ENCODE peak calls at places on chromosomes 13 and 19, in eight cellular contexts. Z is IMR-90, S is hepatocyte, L is astrocyte, F is osteoblast, M is keratinocyte, B is SK-N-SH, A is mammary epithelial cell. E is an unnamed sample. For H3K4me1, the result is how much of the 10 kb centered on the place peaks cover.

GRCh38 chr19:47253467-47253881 is 2.9 kb upstream of the CCDC9 start:
- DNase-seq in S (peak), L (peak), B (no peak), M (no peak), A (peak), Z (peak), F (peak), E (peak)

GRCh38 chr13:79604752-79605151 is 123.8 kb downstream of the NDFIP2 start:
- DNase-seq in A (peak), Z (no peak), L (no peak), M (no peak), B (no peak), S (no peak), F (no peak), E (no peak)

GRCh38 chr13:95710313-95710712 is 33.4 kb downstream of the DNAJC3 start:
- DNase-seq in Z (peak), F (no peak), S (no peak), M (peak), L (peak), A (peak), B (no peak), E (peak)

GRCh38 chr19:48695743-48696352 is at the start of gene FUT2:
- DNase-seq in F (peak), S (peak), Z (no peak), L (no peak), B (no peak), M (no peak), A (no peak), E (no peak)

GRCh38 chr13:51158365-51158764 is 47.3 kb upstream of the C13orf42 start:
- DNase-seq in B (peak), L (no peak), A (no peak), Z (no peak), F (no peak), M (no peak), S (no peak), E (no peak)

GRCh38 chr13:42803563-42804212 is 22.3 kb downstream of the FAM216B start:
- DNase-seq in A (no peak), Z (peak), B (no peak), L (no peak), S (no peak), F (no peak), M (no peak), E (no peak)

GRCh38 chr19:44764975-44765948 is 12.4 kb upstream of the CBLC start:
- DNase-seq in Z (no peak), M (no peak), S (peak), L (no peak), F (peak), A (no peak), B (no peak), E (no peak)

GRCh38 chr13:97757807-97758206 is 195.7 kb upstream of the IPO5 start:
- DNase-seq in B (no peak), S (no peak), F (no peak), Z (no peak), M (no peak), A (no peak), L (no peak), E (peak)

GRCh38 chr19:23056516-23056915 is 53.5 kb upstream of the ZNF728 start:
- DNase-seq in S (no peak), A (no peak), L (no peak), B (no peak), F (no peak), M (no peak), Z (no peak), E (no peak)

GRCh38 chr13:99103536-99103935 is 97.1 kb upstream of the UBAC2 start:
- DNase-seq in L (no peak), S (no peak), A (no peak), B (peak), M (no peak), F (no peak), Z (no peak), E (no peak)

GRCh38 chr13:110126391-110126961 is 180.5 kb downstream of the COL4A1 start:
- DNase-seq in L (peak), F (peak), M (peak), Z (peak), B (no peak), A (peak), S (peak), E (peak)

GRCh38 chr13:72403396-72404010 is 323.9 kb downstream of the MZT1 start:
- DNase-seq in F (no peak), A (peak), B (no peak), Z (no peak), M (no peak), S (no peak), L (peak), E (no peak)

GRCh38 chr19:36851898-36852297 is 1.2 kb downstream of the ZNF345 start:
- DNase-seq in M (no peak), S (no peak), B (no peak), F (no peak), A (no peak), Z (no peak), L (no peak), E (no peak)

DNA sequence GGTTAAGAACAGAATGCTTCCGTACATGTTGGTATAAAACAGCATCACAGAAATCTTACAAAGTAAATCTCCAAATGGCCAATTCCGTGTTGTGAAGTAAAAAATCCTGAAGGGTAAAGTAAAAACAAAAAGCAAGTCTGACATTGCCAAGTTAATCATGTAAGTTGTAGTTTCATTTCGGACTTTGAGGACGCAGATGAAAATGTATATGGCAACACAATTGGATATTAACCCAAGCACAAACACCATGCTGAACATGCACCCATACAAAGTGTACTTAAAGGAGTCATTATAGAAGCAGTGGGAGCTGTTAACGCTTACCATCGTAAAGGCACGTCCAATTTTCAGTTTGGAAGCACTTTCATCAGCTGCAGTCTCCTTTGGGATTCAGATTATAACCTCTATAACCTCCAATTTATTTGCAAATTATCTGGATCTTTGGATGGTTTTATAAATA is 785 bp downstream of the LPAR6 start:
- DNase-seq in M (no peak), A (peak), S (peak), F (no peak), Z (peak), L (no peak), B (no peak), E (peak)
- H2AFZ ChIP-seq in M (no peak), A (peak), S (peak), F (peak), Z (no peak), L (peak), B (no peak), E (no peak)

GRCh38 chr19:42120276-42121010 is 11.8 kb downstream of the POU2F2 start:
- DNase-seq in Z (no peak), F (no peak), L (no peak), B (no peak), M (no peak), S (no peak), A (no peak), E (no peak)
- H3K4me1 ChIP-seq in Z (under half), F (under half), L (under half), B (under half), M (under half), S (under half), A (under half), E (under half)

GRCh38 chr13:94416454-94417080 is 62.9 kb downstream of the DCT start:
- DNase-seq in M (no peak), A (peak), Z (peak), F (no peak), B (peak), L (peak), S (peak), E (peak)
- TF ChIP-seq CTCF in M (peak), A (peak), Z (peak), F (peak), B (peak), L (peak), S (peak), E (no peak)

DNA sequence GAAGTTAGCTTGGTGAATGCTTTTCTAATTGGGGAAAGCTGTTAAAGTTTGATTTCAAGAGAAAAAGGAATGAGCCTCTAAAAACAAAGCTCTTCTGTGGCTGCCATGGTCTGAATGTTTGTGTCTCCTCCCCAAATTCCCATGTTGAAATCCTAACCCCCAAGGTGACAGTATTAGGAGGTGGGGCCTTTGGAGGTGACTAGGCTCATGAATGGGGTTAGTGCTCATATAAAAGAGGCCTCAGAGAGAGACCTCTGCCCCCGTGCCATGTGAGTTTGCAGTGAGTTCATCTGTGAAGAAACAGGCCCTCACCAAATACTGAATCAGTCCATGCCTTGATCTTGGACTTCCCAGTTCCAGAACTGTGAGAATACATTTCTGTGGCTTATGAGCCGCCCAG is 56.5 kb downstream of the ARHGEF7 start:
- DNase-seq in F (no peak), A (peak), Z (peak), S (no peak), B (no peak), M (no peak), L (no peak), E (no peak)
- H2AFZ ChIP-seq in F (no peak), A (no peak), Z (no peak), S (no peak), B (no peak), M (no peak), L (no peak), E (no peak)

GRCh38 chr19:43308244-43308815 is 39.0 kb upstream of the PSG9 start:
- DNase-seq in Z (no peak), B (no peak), S (no peak), M (no peak), A (no peak), L (no peak), F (no peak), E (no peak)

GRCh38 chr19:43313711-43314495 is 39.6 kb upstream of the CD177 start:
- DNase-seq in B (no peak), Z (no peak), S (no peak), F (no peak), L (no peak), M (no peak), A (no peak), E (no peak)

GRCh38 chr19:43311706-43312105 is 41.8 kb upstream of the CD177 start:
- DNase-seq in L (no peak), M (no peak), F (no peak), B (no peak), A (no peak), S (no peak), Z (no peak), E (no peak)

GRCh38 chr19:43311256-43311655 is 41.9 kb upstream of the PSG9 start:
- DNase-seq in L (no peak), Z (no peak), F (no peak), S (no peak), M (no peak), B (no peak), A (no peak), E (no peak)

DNA sequence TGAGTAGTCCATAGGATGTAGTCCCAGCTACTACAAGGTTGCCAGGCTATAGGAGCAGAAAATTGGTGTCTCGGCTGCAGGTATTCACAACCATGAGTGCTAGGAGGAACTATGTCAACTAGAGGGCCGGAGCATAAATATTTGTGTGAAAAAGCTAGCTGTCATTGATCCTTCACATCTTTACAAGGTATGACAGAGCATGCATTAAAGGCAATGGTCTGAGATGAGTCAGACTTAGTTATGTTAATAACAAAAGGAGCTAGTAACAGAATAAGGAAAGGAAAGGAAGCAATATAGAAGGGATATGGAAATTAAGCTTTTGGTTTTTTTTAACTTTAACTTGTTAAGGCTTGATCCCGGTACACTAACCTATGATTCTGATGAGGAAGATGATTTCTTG is 40.9 kb upstream of the PSG9 start:
- DNase-seq in A (peak), M (no peak), Z (no peak), S (no peak), F (no peak), B (no peak), L (no peak), E (no peak)
- H3K4me1 ChIP-seq in A (under half), M (under half), Z (under half), S (under half), F (under half), B (under half), L (under half), E (under half)

GRCh38 chr19:1261512-1261862 is 7.6 kb upstream of the CIRBP start:
- DNase-seq in Z (no peak), S (no peak), M (no peak), F (no peak), L (no peak), B (no peak), A (no peak), E (no peak)
- TF ChIP-seq CTCF in Z (peak), S (peak), M (no peak), F (peak), L (peak), B (peak), A (peak), E (no peak)

GRCh38 chr13:113951246-113951999 is 22.5 kb downstream of the C13orf46 start:
- DNase-seq in A (peak), Z (peak), S (peak), L (no peak), F (peak), M (no peak), B (peak), E (peak)
- H2AFZ ChIP-seq in A (peak), Z (peak), S (no peak), L (no peak), F (no peak), M (no peak), B (no peak), E (no peak)

DNA sequence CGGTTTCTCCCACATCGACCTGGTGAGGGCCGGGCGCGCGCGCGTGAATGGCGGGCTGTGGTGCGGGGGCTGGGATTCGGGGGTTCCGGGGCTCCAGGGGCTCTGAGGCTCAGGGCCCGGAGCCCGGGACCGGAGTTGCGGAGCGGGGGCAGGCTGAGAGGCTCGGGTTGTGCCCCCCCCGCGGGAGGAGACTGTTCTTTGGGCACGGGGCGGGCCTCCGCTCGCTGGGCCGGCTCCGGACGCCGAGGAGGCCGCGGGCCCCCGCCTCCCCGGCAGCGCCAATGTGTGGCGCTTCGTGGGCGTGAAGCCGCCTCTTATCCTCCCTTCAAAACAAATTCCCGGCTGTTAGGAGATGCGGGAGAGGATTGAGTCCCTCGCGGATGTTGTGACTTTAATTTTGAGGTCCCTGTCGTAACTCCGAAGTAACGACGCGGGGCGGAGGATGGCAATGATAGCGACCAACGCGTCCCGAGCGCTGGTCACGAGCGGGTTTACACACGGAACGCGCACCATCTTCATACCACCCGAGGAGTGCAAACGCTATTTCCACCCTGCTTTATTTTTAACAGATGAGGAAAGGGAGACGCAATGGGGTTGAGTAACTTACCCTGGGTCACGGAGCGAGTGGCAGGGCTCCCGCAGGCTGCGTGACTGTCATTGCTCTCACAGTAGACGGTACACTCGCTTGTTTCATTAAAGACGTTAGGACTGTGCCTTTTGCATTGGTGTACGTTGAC is 536 bp downstream of the UBA2 start:
- DNase-seq in M (no peak), B (peak), S (peak), F (peak), A (peak), L (peak), Z (peak), E (peak)
- H3K4me1 ChIP-seq in M (under half), B (under half), S (under half), F (under half), A (under half), L (under half), Z (under half), E (under half)

DNA sequence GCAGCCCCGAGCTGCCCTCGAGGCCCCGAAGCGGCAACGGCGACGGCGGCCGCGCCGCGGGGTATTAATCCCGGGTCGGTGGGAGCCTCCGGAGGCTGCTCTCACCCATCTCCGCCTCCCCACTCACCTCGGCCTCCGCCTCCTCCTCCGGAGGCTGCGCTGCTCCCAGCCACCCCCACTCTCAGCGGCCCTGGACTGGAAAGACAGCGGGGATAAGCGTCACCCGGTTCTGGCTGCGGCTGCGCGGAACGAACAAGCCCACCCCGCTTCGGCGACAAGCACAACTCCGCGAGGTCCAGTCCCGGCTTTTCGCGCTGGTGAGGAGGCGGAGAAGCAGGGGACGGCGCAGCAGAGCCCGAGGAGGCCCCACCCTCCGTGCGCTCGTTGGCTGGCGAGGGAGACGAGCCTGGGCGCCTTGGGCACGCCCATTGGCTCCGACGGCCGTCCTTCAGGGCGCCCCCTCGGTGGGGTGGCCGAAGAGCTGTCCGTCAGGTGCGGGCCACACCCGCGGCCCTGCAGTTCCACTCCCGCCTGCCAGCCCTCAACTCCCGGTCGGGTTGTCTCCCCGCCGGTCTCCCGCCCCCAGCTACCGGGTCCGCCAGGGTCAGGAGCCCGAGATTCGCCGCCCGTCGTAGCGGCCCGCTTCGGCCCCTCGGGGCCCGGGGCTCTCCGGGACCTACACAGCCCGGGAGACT is at the start of gene ZMYM5:
- DNase-seq in A (peak), M (peak), L (peak), B (peak), S (peak), Z (peak), F (peak), E (peak)
- TF ChIP-seq CTCF in A (no peak), M (no peak), L (no peak), B (no peak), S (no peak), Z (no peak), F (no peak), E (no peak)